ENCODE peak calls at places on chromosomes 11 and 22, in six cellular contexts. J, S, M, U, H and V are unnamed samples.

GRCh38 chr22:30423296-30423958 is 2.1 kb upstream of the MTFP1 start:
- DNase-seq in J (no peak), S (no peak), M (peak; percentile 55), U (peak; percentile 24), H (no peak), V (no peak)

GRCh38 chr11:72584293-72584921 is 89.8 kb downstream of the PDE2A start:
- DNase-seq in J (peak; percentile 25), S (no peak), M (no peak), U (peak; percentile 35), H (no peak), V (no peak)

GRCh38 chr22:22710719-22711531 is 66.5 kb downstream of the GGTLC2 start:
- DNase-seq in J (peak; percentile 18), S (peak; percentile 57), M (peak; percentile 40), U (peak; percentile 81), H (peak; percentile 32), V (peak; percentile 41)

GRCh38 chr11:10743354-10744035 is 7.6 kb upstream of the CTR9 start:
- DNase-seq in J (no peak), S (no peak), M (no peak), U (peak; percentile 30), H (no peak), V (no peak)

GRCh38 chr11:64742940-64743590 is 877 bp downstream of the RASGRP2 start:
- DNase-seq in J (peak; percentile 52), S (peak; percentile 56), M (peak; percentile 26), U (peak; percentile 77), H (peak; percentile 24), V (peak; percentile 32)

GRCh38 chr22:37419916-37420655 is 7.2 kb downstream of the ELFN2 start:
- DNase-seq in J (peak; percentile 25), S (no peak), M (no peak), U (no peak), H (no peak), V (no peak)

GRCh38 chr11:37699644-37700043 is 1101.6 kb upstream of the RAG2 start:
- DNase-seq in J (no peak), S (no peak), M (peak; percentile 80), U (no peak), H (no peak), V (no peak)

GRCh38 chr22:46613606-46613997 is 6.6 kb upstream of the GRAMD4 start:
- DNase-seq in J (peak; percentile 37), S (no peak), M (peak; percentile 74), U (no peak), H (no peak), V (peak; percentile 48)

GRCh38 chr11:78168539-78169477 is 19.6 kb downstream of the KCTD21 start:
- DNase-seq in J (peak; percentile 51), S (no peak), M (no peak), U (no peak), H (no peak), V (peak; percentile 88)

GRCh38 chr22:47220752-47221151 is 458.3 kb downstream of the TBC1D22A start:
- DNase-seq in J (no peak), S (no peak), M (no peak), U (no peak), H (no peak), V (no peak)